ENCODE peak calls at places on chromosomes 5 and 9, in six cellular contexts. F is IMR-90, Z is A549, G is K562, R is HepG2, W is GM12878. C is an unnamed sample.

GRCh38 chr9:134025606-134026541 is 593 bp downstream of the BRD3OS start:
- DNase-seq in Z (peak; percentile 41), G (peak; percentile 59), F (peak; percentile 41), R (peak; percentile 36), W (no peak), C (no peak)

GRCh38 chr9:6905850-6906375 is 148.1 kb downstream of the KDM4C start:
- DNase-seq in W (no peak), F (no peak), Z (no peak), G (no peak), R (no peak), C (no peak)

GRCh38 chr5:170232786-170233185 is at the start of gene C5orf58:
- DNase-seq in R (no peak), Z (no peak), F (no peak), G (peak; percentile 27), W (no peak), C (no peak)

GRCh38 chr5:34703767-34704324 is 47.7 kb downstream of the RAI14 start:
- DNase-seq in F (no peak), R (no peak), Z (no peak), W (no peak), G (no peak), C (no peak)

GRCh38 chr5:59789197-59789596 is 104.3 kb downstream of the PDE4D start:
- DNase-seq in G (no peak), F (no peak), R (no peak), Z (no peak), W (no peak), C (no peak)

GRCh38 chr5:53265043-53265442 is 155.5 kb upstream of the MOCS2 start:
- DNase-seq in G (no peak), W (no peak), F (peak; percentile 20), R (no peak), Z (no peak), C (no peak)

GRCh38 chr5:160310140-160310909 is 2.0 kb downstream of the CCNJL start:
- DNase-seq in R (no peak), Z (no peak), W (no peak), G (no peak), F (no peak), C (no peak)

GRCh38 chr9:91664669-91665068 is 241.0 kb upstream of the NFIL3 start:
- DNase-seq in F (no peak), R (no peak), W (no peak), G (no peak), Z (no peak), C (no peak)

GRCh38 chr5:145350501-145350900 is 484.6 kb downstream of the PRELID2 start:
- DNase-seq in G (no peak), R (no peak), W (no peak), Z (no peak), F (peak; percentile 85), C (no peak)

GRCh38 chr5:124310453-124310852 is 436.0 kb downstream of the ZNF608 start:
- DNase-seq in W (no peak), F (no peak), R (no peak), G (no peak), Z (no peak), C (no peak)

GRCh38 chr9:110048473-110048975 is 159.4 kb downstream of the C9orf152 start:
- DNase-seq in Z (peak; percentile 55), F (peak; percentile 79), W (peak; percentile 56), G (peak; percentile 66), R (no peak), C (peak; percentile 40)

GRCh38 chr5:176438959-176439757 is 9.0 kb upstream of the FAF2 start:
- DNase-seq in W (no peak), G (no peak), F (peak; percentile 88), R (peak; percentile 94), Z (no peak), C (no peak)

GRCh38 chr9:34332370-34332964 is 3.1 kb downstream of the NUDT2 start:
- DNase-seq in R (peak; percentile 60), W (peak; percentile 12), F (peak; percentile 55), G (peak; percentile 15), Z (peak; percentile 36), C (peak; percentile 28)

GRCh38 chr5:88128813-88129212 is 139.8 kb downstream of the TMEM161B start:
- DNase-seq in Z (no peak), F (no peak), G (no peak), R (peak; percentile 56), W (no peak), C (no peak)

GRCh38 chr9:105425817-105426433 is 21.9 kb upstream of the FSD1L start:
- DNase-seq in W (no peak), F (peak; percentile 47), G (no peak), R (no peak), Z (peak; percentile 55), C (no peak)

GRCh38 chr5:22567983-22568382 is 285.2 kb downstream of the CDH12 start:
- DNase-seq in R (no peak), G (no peak), Z (no peak), W (no peak), F (peak; percentile 56), C (no peak)

GRCh38 chr9:112097712-112098688 is 77.1 kb downstream of the SUSD1 start:
- DNase-seq in W (no peak), Z (peak; percentile 72), R (peak; percentile 33), G (peak; percentile 65), F (peak; percentile 77), C (peak; percentile 62)

GRCh38 chr5:149404746-149405549 is 25.9 kb upstream of the IL17B start:
- DNase-seq in W (no peak), Z (peak; percentile 25), F (peak; percentile 95), R (peak; percentile 30), G (no peak), C (no peak)

GRCh38 chr5:147913786-147914185 is 7.4 kb upstream of the C5orf46 start:
- DNase-seq in R (no peak), G (no peak), Z (no peak), W (no peak), F (no peak), C (no peak)
- TF ChIP-seq RAD21 in R (no peak), G (no peak), Z (no peak), W (no peak), F (no peak), C (no peak)

DNA sequence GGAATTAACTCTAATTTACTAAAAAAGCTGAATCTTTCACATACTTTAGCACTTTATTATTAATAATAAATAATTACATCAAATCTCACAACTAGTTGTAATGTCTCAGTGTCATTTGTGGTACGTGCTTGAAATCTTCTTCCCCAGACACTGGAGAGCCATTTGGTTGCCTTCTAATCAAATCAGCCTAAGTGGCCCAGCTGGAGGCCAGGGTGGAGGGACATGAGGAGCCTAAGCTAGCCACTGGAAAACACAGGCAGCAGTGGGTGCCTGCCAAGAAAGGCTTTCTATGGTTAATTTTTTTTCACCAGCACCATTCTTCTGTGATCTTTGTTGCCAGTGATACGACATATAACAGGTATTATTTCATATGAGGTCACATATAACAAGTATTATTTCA is 117.0 kb downstream of the ERCC6L2 start:
- DNase-seq in F (no peak), G (no peak), R (no peak), W (no peak), Z (no peak), C (no peak)
- TF ChIP-seq RAD21 in F (no peak), G (no peak), R (no peak), W (no peak), Z (no peak), C (no peak)

DNA sequence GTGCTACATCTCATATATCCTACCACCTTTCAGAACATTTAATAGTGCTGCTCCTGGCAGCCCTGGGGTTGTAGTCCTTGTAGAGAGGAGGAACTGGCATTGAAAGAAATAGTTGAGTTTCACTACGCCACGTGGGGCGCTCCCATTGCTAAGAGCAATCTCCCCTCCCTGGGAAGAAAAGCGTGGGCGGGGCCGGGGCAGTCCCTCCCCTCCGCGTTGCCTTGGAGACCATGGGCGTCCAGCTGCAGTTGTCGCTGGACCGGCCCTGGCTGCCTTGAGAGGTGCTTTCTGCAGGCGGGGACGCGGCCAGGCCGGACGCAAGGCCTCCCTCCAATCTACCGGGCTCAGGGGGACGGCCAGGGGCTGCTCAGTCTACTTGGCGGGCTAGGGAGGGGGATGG is 368 bp upstream of the CCDC180 start:
- DNase-seq in G (peak; percentile 63), Z (no peak), F (peak; percentile 57), W (no peak), R (no peak), C (no peak)
- TF ChIP-seq RAD21 in G (no peak), Z (no peak), F (no peak), W (no peak), R (no peak), C (no peak)

DNA sequence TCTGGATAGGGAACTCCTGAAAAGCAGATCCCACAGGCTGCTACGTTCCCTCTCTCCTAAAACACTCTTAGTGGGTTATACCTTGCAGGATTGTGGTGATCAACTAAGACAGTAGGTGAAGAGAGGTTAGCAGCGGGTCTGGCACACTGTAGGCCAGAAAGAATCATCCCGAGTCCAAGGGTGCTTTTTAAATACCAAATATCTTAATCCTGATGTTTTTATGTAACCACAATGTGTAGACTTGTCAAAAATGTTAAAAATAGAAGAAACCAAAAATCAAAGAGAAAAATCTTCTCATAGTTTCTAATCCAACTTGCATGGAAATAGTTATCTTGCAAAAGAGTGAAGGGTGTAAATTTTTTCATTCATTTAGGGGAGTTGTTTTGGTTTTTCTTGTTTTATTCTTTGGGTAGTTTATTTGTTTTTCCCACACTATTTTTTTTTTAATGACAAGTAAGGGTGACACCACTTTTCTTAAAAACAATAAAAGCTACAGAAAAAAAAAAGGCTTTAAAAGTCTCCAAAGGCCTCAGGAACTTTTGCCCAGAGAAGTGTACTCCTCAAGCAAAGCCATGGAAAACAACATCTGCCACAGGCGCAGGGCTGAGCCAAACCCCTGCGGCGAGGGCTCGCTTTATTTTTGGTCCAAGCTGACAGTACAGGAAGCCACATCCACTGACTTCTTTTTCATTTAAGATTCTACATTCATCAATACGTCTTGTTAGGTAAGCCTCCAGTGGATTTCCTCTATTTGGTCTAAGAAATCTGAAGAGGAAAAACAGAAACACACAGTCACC is 52.1 kb upstream of the IFNK start:
- DNase-seq in R (no peak), Z (no peak), W (no peak), G (no peak), F (no peak), C (no peak)
- TF ChIP-seq RAD21 in R (no peak), Z (no peak), W (no peak), G (no peak), F (no peak), C (no peak)

DNA sequence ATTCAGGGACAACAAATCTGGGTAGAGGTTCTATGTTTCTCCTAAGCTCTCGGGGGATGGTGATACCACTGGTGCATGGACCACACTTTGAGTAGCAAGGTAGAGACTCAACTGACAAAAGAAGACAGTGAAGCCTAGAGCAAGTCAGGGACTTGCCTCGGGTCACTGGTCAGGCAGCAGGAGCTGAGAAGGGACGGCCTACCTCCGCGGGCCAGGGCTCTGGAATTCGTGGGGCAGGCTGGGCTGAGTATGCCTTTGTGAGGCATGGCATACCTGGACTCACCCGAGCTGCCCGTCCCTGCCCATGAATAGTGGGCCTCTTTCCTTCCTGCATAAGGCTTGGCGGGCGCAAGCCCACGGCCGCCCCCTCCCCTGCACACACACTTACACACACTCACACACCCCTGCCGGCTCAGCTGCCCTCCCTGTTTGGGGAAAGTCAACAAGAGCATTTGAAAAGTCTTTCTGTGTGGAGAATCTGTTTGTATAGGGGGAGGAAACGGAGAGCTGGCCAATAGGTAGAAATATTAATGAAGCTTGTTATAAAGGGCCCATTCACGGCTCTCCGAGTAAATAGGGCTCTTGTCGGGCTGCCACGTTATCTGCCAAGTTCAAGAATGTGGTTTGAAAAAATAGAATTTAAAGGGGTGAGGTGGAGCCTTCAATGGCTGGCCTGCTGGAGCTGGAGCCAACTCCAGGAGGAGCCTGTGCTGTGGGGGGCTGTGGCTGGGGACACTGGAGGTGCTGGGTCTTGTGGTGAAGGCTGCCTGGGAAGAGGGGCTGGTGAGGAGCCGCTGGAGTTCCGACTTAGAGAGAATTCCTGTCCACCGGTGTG is 19.1 kb upstream of the KIF12 start:
- DNase-seq in F (no peak), Z (no peak), R (peak; percentile 99), W (no peak), G (no peak), C (no peak)
- TF ChIP-seq RAD21 in F (no peak), Z (no peak), R (peak; percentile 18), W (no peak), G (no peak), C (no peak)

C was measured in HCT116.